ENCODE peak calls at places on chromosomes 5 and 9, in four cellular contexts. A, H, G and M are unnamed samples.

GRCh38 chr9:127295005-127295404 is 30.4 kb downstream of the GARNL3 start:
- DNase-seq in A (no peak), H (no peak), G (no peak), M (no peak)

GRCh38 chr5:172503925-172504730 is 49.8 kb upstream of the SH3PXD2B start:
- DNase-seq in A (no peak), H (no peak), G (peak; percentile 17), M (no peak)

GRCh38 chr5:168328804-168329203 is 37.4 kb downstream of the WWC1 start:
- DNase-seq in A (peak; percentile 70), H (no peak), G (no peak), M (no peak)

GRCh38 chr5:172886974-172887491 is 53.0 kb downstream of the ERGIC1 start:
- DNase-seq in A (peak; percentile 53), H (no peak), G (peak; percentile 35), M (no peak)

GRCh38 chr5:36877667-36878420 is 1.3 kb downstream of the NIPBL start:
- DNase-seq in A (peak; percentile 31), H (no peak), G (no peak), M (no peak)

GRCh38 chr9:3288686-3289085 is 237.1 kb downstream of the RFX3 start:
- DNase-seq in A (no peak), H (no peak), G (no peak), M (no peak)

GRCh38 chr5:39219433-39219832 is at the start of gene FYB1:
- DNase-seq in A (no peak), H (no peak), G (no peak), M (no peak)

GRCh38 chr5:132022737-132023136 is 11.3 kb upstream of the ACSL6 start:
- DNase-seq in A (no peak), H (no peak), G (no peak), M (no peak)

GRCh38 chr5:119943148-119943547 is 313.8 kb downstream of the FAM170A start:
- DNase-seq in A (peak; percentile 8), H (no peak), G (no peak), M (no peak)

GRCh38 chr9:134434896-134435506 is 108.7 kb downstream of the RXRA start:
- DNase-seq in A (peak; percentile 96), H (no peak), G (peak; percentile 96), M (no peak)